ENCODE peak calls at places on chromosomes 3 and 15, in eight cellular contexts. S is mucosa of descending colon; Y is CD8-positive, alpha-beta T cell; C is heart left ventricle; E is fibroblast of mammary gland; J is SK-N-SH; V is stomach; O is Calu3. T is an unnamed sample.

GRCh38 chr3:127735767-127736693 is 63.3 kb downstream of the ABTB1 start:
- DNase-seq in S (no peak), Y (no peak), C (no peak), E (peak; percentile 88), J (no peak), V (no peak), O (no peak), T (peak; percentile 65)

GRCh38 chr3:66482005-66482404 is 18.8 kb downstream of the LRIG1 start:
- DNase-seq in S (no peak), Y (no peak), C (no peak), E (no peak), J (peak; percentile 21), V (no peak), O (no peak), T (no peak)

GRCh38 chr3:184341925-184342324 is 4.5 kb downstream of the FAM131A start:
- DNase-seq in S (peak; percentile 22), Y (no peak), C (no peak), E (no peak), J (no peak), V (peak; percentile 91), O (peak; percentile 53), T (peak; percentile 84)

GRCh38 chr15:80609512-80609946 is 85.6 kb upstream of the ABHD17C start:
- DNase-seq in S (no peak), Y (no peak), C (no peak), E (peak; percentile 37), J (no peak), V (no peak), O (no peak), T (peak; percentile 66)

GRCh38 chr15:97140216-97140615 is 809.7 kb downstream of the NR2F2 start:
- DNase-seq in S (no peak), Y (no peak), C (no peak), E (no peak), J (no peak), V (no peak), O (no peak), T (no peak)

GRCh38 chr15:60760646-60761504 is 281.9 kb upstream of the ICE2 start:
- DNase-seq in S (no peak), Y (no peak), C (no peak), E (peak; percentile 84), J (no peak), V (no peak), O (no peak), T (peak; percentile 85)

GRCh38 chr3:4748127-4748526 is 231.1 kb upstream of the BHLHE40 start:
- DNase-seq in S (no peak), Y (no peak), C (no peak), E (no peak), J (no peak), V (no peak), O (no peak), T (no peak)

GRCh38 chr3:18712713-18713575 is 287.8 kb upstream of the SATB1 start:
- DNase-seq in S (no peak), Y (no peak), C (no peak), E (no peak), J (no peak), V (no peak), O (no peak), T (no peak)

GRCh38 chr15:93929375-93930094 is 301.8 kb upstream of the MCTP2 start:
- DNase-seq in S (no peak), Y (no peak), C (peak; percentile 63), E (peak; percentile 97), J (no peak), V (no peak), O (no peak), T (peak; percentile 92)

GRCh38 chr3:129409541-129409940 is 18.9 kb downstream of the EFCAB12 start:
- DNase-seq in S (no peak), Y (no peak), C (no peak), E (peak; percentile 53), J (no peak), V (no peak), O (no peak), T (no peak)

GRCh38 chr3:22960326-22960984 is 242.7 kb upstream of the UBE2E2 start:
- DNase-seq in S (peak; percentile 25), Y (no peak), C (peak; percentile 27), E (peak; percentile 53), J (peak; percentile 34), V (peak; percentile 68), O (peak; percentile 45), T (peak; percentile 38)

GRCh38 chr3:12353796-12354505 is 65.1 kb downstream of the PPARG start:
- DNase-seq in S (no peak), Y (no peak), C (no peak), E (peak; percentile 83), J (no peak), V (no peak), O (no peak), T (peak; percentile 29)

GRCh38 chr15:48556159-48556897 is 89.2 kb downstream of the FBN1 start:
- DNase-seq in S (no peak), Y (no peak), C (no peak), E (peak; percentile 56), J (no peak), V (no peak), O (no peak), T (no peak)

GRCh38 chr3:9583371-9583770 is 29.7 kb upstream of the LHFPL4 start:
- DNase-seq in S (no peak), Y (no peak), C (no peak), E (no peak), J (no peak), V (no peak), O (no peak), T (no peak)

GRCh38 chr3:88641033-88641604 is 466.3 kb upstream of the EPHA3 start:
- DNase-seq in S (no peak), Y (no peak), C (no peak), E (no peak), J (no peak), V (no peak), O (no peak), T (no peak)

GRCh38 chr15:62989366-62990055 is 53.0 kb upstream of the TPM1 start:
- DNase-seq in S (no peak), Y (no peak), C (no peak), E (peak; percentile 37), J (no peak), V (no peak), O (no peak), T (no peak)
- TF ChIP-seq CTCF in S (no peak), Y (no peak), C (no peak), E (no peak), J (no peak), V (no peak), O (no peak), T (no peak)

DNA sequence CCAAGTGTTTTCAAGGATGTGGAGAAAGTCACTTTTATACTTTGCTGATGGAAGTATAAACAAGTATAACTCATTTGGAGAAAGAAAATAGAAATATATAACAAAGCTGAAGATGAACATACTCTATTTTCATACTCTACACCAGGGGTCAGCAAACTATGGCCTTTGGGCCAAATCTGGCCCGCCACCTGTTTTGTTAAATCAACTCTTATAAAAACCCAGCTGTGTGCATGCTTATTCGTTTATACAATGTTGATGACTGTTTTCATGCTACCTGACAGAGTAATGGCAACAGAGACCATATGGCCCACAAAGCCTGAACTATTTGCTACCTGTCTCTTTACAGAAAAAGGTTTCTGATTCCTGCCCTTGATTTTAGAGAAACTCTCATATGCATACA is 124.0 kb downstream of the NR1D2 start:
- DNase-seq in S (no peak), Y (no peak), C (no peak), E (peak; percentile 19), J (no peak), V (no peak), O (peak; percentile 12), T (no peak)
- TF ChIP-seq CTCF in S (no peak), Y (no peak), C (peak; percentile 41), E (peak; percentile 29), J (peak; percentile 61), V (peak; percentile 19), O (no peak), T (no peak)

GRCh38 chr3:37458162-37458895 is 283.9 kb upstream of the LRRFIP2 start:
- DNase-seq in S (peak; percentile 32), Y (no peak), C (no peak), E (peak; percentile 6), J (no peak), V (no peak), O (no peak), T (no peak)

GRCh38 chr3:37453393-37454391 is 279.3 kb upstream of the LRRFIP2 start:
- DNase-seq in S (peak; percentile 47), Y (no peak), C (peak; percentile 76), E (no peak), J (peak; percentile 77), V (peak; percentile 41), O (no peak), T (no peak)

GRCh38 chr3:37456791-37457190 is 282.4 kb upstream of the LRRFIP2 start:
- DNase-seq in S (no peak), Y (no peak), C (no peak), E (no peak), J (no peak), V (no peak), O (no peak), T (no peak)

GRCh38 chr3:37457392-37458065 is 283.1 kb upstream of the LRRFIP2 start:
- DNase-seq in S (no peak), Y (no peak), C (peak; percentile 24), E (no peak), J (no peak), V (no peak), O (no peak), T (no peak)

DNA sequence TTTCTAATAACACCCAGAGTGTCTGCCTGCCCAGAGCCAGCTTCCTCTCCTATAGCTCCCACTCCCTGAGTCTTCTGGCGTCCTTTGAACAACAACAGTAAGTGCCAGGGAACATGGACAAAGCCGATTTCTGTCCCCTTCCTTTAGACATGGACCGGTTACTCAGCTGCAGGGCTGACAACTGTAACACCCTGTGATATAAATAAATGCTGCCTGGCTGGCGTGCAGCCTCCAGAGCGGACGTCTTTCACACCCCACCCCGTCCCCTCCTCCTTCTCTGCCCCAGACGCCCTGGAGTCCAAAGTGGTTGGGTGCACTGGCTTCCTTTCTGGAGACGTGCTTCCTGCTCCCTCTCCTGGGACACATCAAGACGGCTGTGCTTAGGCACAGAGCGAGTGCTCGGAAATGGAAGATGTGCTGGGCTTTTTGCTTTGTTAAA is 281.9 kb upstream of the LRRFIP2 start:
- DNase-seq in S (peak; percentile 74), Y (no peak), C (peak; percentile 89), E (peak; percentile 11), J (peak; percentile 57), V (peak; percentile 52), O (peak; percentile 9), T (no peak)
- TF ChIP-seq CTCF in S (no peak), Y (no peak), C (no peak), E (no peak), J (no peak), V (no peak), O (no peak), T (no peak)

GRCh38 chr3:140552403-140552802 is 125.5 kb upstream of the TRIM42 start:
- DNase-seq in S (no peak), Y (no peak), C (no peak), E (peak; percentile 6), J (no peak), V (no peak), O (no peak), T (no peak)

GRCh38 chr3:140545756-140546155 is 132.1 kb upstream of the TRIM42 start:
- DNase-seq in S (no peak), Y (no peak), C (no peak), E (no peak), J (no peak), V (no peak), O (no peak), T (no peak)

GRCh38 chr3:140545197-140545596 is 132.7 kb upstream of the TRIM42 start:
- DNase-seq in S (no peak), Y (no peak), C (no peak), E (no peak), J (no peak), V (no peak), O (no peak), T (no peak)

GRCh38 chr3:140541975-140542653 is 135.8 kb upstream of the TRIM42 start:
- DNase-seq in S (no peak), Y (no peak), C (no peak), E (no peak), J (no peak), V (no peak), O (no peak), T (peak; percentile 40)

GRCh38 chr3:140546649-140547048 is 131.2 kb upstream of the TRIM42 start:
- DNase-seq in S (no peak), Y (no peak), C (no peak), E (no peak), J (no peak), V (no peak), O (no peak), T (no peak)
- TF ChIP-seq CTCF in S (no peak), Y (no peak), C (no peak), E (no peak), J (no peak), V (no peak), O (no peak), T (no peak)